ENCODE peak calls at places on chromosome 2, in four cellular contexts. T is left lung, Q is kidney, C is esophagus squamous epithelium. N is an unnamed sample.
A peak's percentile ranks its signal among the peaks of the same experiment; 100 is the strongest.

GRCh38 chr2:41242001-41242331 is 790.1 kb upstream of the SLC8A1 start:
- DNase-seq in T (no peak), Q (no peak), C (no peak), N (no peak)

GRCh38 chr2:18282026-18282425 is 278.4 kb downstream of the RDH14 start:
- DNase-seq in T (no peak), Q (no peak), C (no peak), N (no peak)

GRCh38 chr2:140586379-140586778 is 1544.4 kb downstream of the LRP1B start:
- DNase-seq in T (no peak), Q (no peak), C (no peak), N (no peak)

GRCh38 chr2:41958775-41959174 is 89.0 kb upstream of the PKDCC start:
- DNase-seq in T (no peak), Q (no peak), C (no peak), N (no peak)

GRCh38 chr2:224101820-224102630 is 62.9 kb upstream of the SERPINE2 start:
- DNase-seq in T (no peak), Q (no peak), C (no peak), N (no peak)

GRCh38 chr2:72821983-72822382 is 3.9 kb downstream of the EXOC6B start:
- DNase-seq in T (no peak), Q (no peak), C (no peak), N (no peak)

GRCh38 chr2:61135510-61135909 is 26.5 kb upstream of the C2orf74 start:
- DNase-seq in T (no peak), Q (no peak), C (no peak), N (no peak)

GRCh38 chr2:144426981-144427479 is 92.9 kb downstream of the ZEB2 start:
- DNase-seq in T (no peak), Q (no peak), C (no peak), N (no peak)

GRCh38 chr2:182980115-182980514 is 58.1 kb downstream of the NCKAP1 start:
- DNase-seq in T (no peak), Q (no peak), C (no peak), N (no peak)
- TF ChIP-seq CTCF in T (peak; percentile 48), Q (peak; percentile 19), C (peak; percentile 57), N (peak; percentile 60)

DNA sequence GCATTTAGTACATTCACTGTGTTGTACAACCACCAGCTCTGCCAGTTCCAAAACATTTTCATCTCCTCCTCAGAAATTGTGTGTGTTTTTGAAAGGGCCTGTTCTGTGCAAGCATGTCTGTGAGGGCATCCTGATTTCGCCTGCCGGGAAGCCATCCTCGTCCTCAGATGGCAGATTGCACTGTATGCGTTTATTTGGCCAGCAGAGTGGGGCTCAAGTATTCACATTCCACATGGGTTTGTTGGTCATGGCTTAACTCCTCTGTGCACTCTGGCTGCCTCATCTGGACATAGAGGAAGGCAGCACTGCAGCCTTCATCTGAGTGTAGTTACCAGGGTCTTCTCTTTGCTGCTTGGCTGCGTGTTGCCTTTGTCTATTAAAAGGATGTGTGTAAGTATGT is 85.0 kb downstream of the TMEM247 start:
- DNase-seq in T (no peak), Q (no peak), C (no peak), N (no peak)
- H3K4me1 ChIP-seq in T (peaks cover 53% of the 10 kb centered on the region), Q (peaks cover 8% of the 10 kb centered on the region), C (peaks cover 25% of the 10 kb centered on the region), N (peaks cover 55% of the 10 kb centered on the region)

GRCh38 chr2:226758886-226759660 is 40.5 kb downstream of the IRS1 start:
- DNase-seq in T (no peak), Q (no peak), C (no peak), N (no peak)

GRCh38 chr2:226761195-226761583 is 38.4 kb downstream of the IRS1 start:
- DNase-seq in T (no peak), Q (no peak), C (no peak), N (no peak)

GRCh38 chr2:226759768-226760167 is 39.9 kb downstream of the IRS1 start:
- DNase-seq in T (no peak), Q (no peak), C (no peak), N (no peak)

GRCh38 chr2:226763320-226763719 is 36.3 kb downstream of the IRS1 start:
- DNase-seq in T (no peak), Q (no peak), C (no peak), N (no peak)

DNA sequence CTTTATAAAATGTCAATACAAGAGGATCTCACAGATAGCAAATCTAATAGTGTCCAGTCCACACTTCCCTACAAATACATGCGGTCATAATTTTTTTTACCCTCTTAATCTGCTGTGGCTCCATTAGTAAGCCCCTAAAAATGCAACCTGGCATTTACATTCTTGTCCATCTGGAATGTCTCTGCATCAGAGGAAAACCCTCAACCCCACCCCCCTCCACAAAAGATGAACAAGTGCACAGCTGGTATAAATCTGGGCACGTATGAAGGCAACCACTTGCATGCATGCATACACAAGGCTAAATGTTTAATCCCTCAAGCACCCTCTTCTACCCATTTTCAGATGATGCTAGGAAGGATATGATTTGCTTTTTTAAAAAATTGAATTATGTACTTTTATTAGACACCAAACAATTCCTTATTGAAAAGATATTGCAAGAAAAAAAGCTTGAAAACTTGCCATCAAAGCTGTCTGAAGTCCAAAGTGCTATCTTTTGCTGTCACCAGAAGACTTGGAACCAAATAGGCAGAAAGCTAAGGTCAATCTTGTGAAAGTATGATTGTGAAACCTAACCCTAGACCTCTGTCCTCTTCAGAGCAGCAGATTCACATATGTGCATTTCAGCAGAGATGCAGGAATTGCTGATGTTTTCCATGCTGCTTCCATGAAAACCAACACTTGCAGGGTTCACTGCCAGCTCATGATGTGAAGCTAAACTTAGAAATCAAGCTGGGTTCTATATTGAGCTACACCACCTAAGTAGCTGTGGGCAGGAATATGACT is 39.0 kb downstream of the IRS1 start:
- DNase-seq in T (no peak), Q (no peak), C (no peak), N (no peak)
- H3K4me3 ChIP-seq in T (no peak overlapping the region), Q (no peak overlapping the region), C (no peak overlapping the region), N (no peak overlapping the region)

GRCh38 chr2:149559341-149560068 is 28.1 kb downstream of the MMADHC start:
- DNase-seq in T (no peak), Q (no peak), C (no peak), N (no peak)
- TF ChIP-seq CTCF in T (no peak), Q (no peak), C (no peak), N (no peak)

DNA sequence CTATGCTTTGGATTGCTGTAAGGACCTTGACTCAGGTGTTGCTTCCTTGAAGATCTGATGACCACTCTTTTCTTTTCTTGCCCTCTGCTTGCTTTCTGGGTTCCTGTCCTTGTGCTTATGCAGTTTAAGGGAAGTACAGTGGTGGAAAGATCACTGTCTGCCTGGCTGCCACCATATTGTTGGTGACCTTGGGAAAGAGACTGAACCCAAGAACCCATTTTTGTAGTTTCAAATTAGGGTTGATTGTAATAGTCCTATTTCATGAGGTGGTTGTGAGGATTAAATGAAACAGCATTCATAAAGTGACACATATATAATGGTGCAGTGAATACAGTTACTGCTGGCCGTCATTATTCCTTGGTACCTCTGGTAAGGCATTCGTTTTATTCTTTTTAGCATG is 41.1 kb downstream of the MAP4K4 start:
- DNase-seq in T (no peak), Q (no peak), C (no peak), N (no peak)
- H3K4me1 ChIP-seq in T (peaks cover 86% of the 10 kb centered on the region), Q (peaks cover 16% of the 10 kb centered on the region), C (peaks cover 54% of the 10 kb centered on the region), N (peaks cover 60% of the 10 kb centered on the region)

GRCh38 chr2:126786765-126787164 is 111.9 kb upstream of the TEX51 start:
- DNase-seq in T (no peak), Q (no peak), C (no peak), N (no peak)
- H3K4me3 ChIP-seq in T (no peak overlapping the region), Q (no peak overlapping the region), C (no peak overlapping the region), N (no peak overlapping the region)

N was measured in ascending aorta.